ENCODE peak calls at places on chromosomes 2 and 18, in nine cellular contexts. U is HTR-8/SVneo; D is T-helper 17 cell; G is smooth muscle cell of the brain vasculature; E is psoas muscle; V is AG04449; I is CD4-positive, alpha-beta T cell; Z is GM23248; O is cardiac fibroblast. W is an unnamed sample.

GRCh38 chr2:204407209-204408070 is 137.8 kb upstream of the PARD3B start:
- DNase-seq in U (no peak), D (no peak), G (no peak), E (no peak), V (no peak), I (no peak), Z (no peak), O (peak), W (no peak)

GRCh38 chr18:48392266-48392665 is 16.9 kb downstream of the ZBTB7C start:
- DNase-seq in U (no peak), D (no peak), G (no peak), E (no peak), V (no peak), I (no peak), Z (no peak), O (no peak), W (no peak)

GRCh38 chr2:239903803-239904202 is 121.3 kb downstream of the NDUFA10 start:
- DNase-seq in U (no peak), D (no peak), G (no peak), E (no peak), V (no peak), I (no peak), Z (no peak), O (no peak), W (no peak)

GRCh38 chr2:238761802-238762373 is 86.0 kb upstream of the TWIST2 start:
- DNase-seq in U (peak), D (no peak), G (no peak), E (no peak), V (no peak), I (no peak), Z (peak), O (peak), W (no peak)

GRCh38 chr2:68799138-68799537 is 64.5 kb downstream of the ARHGAP25 start:
- DNase-seq in U (no peak), D (no peak), G (no peak), E (no peak), V (no peak), I (no peak), Z (no peak), O (no peak), W (no peak)

GRCh38 chr18:9782073-9782857 is 74.2 kb downstream of the RAB31 start:
- DNase-seq in U (peak), D (no peak), G (no peak), E (no peak), V (peak), I (no peak), Z (peak), O (peak), W (peak)

GRCh38 chr2:240832816-240833497 is 12.9 kb upstream of the KIF1A start:
- DNase-seq in U (no peak), D (no peak), G (no peak), E (no peak), V (no peak), I (no peak), Z (no peak), O (no peak), W (no peak)

GRCh38 chr2:124875627-124876244 is 850.6 kb downstream of the CNTNAP5 start:
- DNase-seq in U (no peak), D (no peak), G (no peak), E (no peak), V (no peak), I (no peak), Z (no peak), O (no peak), W (no peak)

GRCh38 chr18:21439453-21439852 is 161.1 kb downstream of the ESCO1 start:
- DNase-seq in U (peak), D (no peak), G (no peak), E (no peak), V (peak), I (no peak), Z (peak), O (peak), W (peak)

GRCh38 chr2:69143726-69144360 is 130.9 kb downstream of the ANTXR1 start:
- DNase-seq in U (peak), D (no peak), G (no peak), E (peak), V (no peak), I (no peak), Z (peak), O (no peak), W (no peak)

GRCh38 chr2:240137596-240138274 is 1.6 kb upstream of the COPS9 start:
- DNase-seq in U (no peak), D (no peak), G (no peak), E (no peak), V (no peak), I (no peak), Z (no peak), O (no peak), W (no peak)

GRCh38 chr2:234395801-234396478 is 100.9 kb downstream of the ARL4C start:
- DNase-seq in U (no peak), D (no peak), G (no peak), E (peak), V (no peak), I (no peak), Z (no peak), O (no peak), W (no peak)

GRCh38 chr2:75494137-75494769 is 66.5 kb downstream of the EVA1A start:
- DNase-seq in U (no peak), D (no peak), G (no peak), E (no peak), V (no peak), I (no peak), Z (peak), O (peak), W (no peak)

GRCh38 chr18:77811510-77811909 is 561.9 kb downstream of the GALR1 start:
- DNase-seq in U (no peak), D (no peak), G (no peak), E (no peak), V (no peak), I (no peak), Z (no peak), O (peak), W (no peak)

GRCh38 chr2:133192028-133192427 is 376.2 kb downstream of the NCKAP5 start:
- DNase-seq in U (no peak), D (no peak), G (no peak), E (no peak), V (no peak), I (no peak), Z (no peak), O (no peak), W (no peak)

W was measured in AG09309.